ENCODE peak calls at places on chromosomes 11 and 22, in four cellular contexts. One of them, this sample, is unnamed.

GRCh38 chr11:58739725-58740430 is 8.1 kb upstream of the GLYAT start:
- DNase-seq in IMR-90: peak; percentile 32
- DNase-seq in K562: peak; percentile 46
- DNase-seq in GM12878: no peak
- DNase-seq in this sample: no peak

GRCh38 chr22:31544481-31545480 is 48.4 kb downstream of the SFI1 start:
- DNase-seq in GM12878: no peak
- DNase-seq in K562: no peak
- DNase-seq in IMR-90: peak; percentile 16
- DNase-seq in this sample: no peak

GRCh38 chr22:35334010-35334409 is 34.3 kb downstream of the TOM1 start:
- DNase-seq in GM12878: no peak
- DNase-seq in IMR-90: no peak
- DNase-seq in K562: no peak
- DNase-seq in this sample: no peak

GRCh38 chr11:16266021-16266420 is 90.3 kb downstream of the SOX6 start:
- DNase-seq in GM12878: no peak
- DNase-seq in IMR-90: no peak
- DNase-seq in K562: no peak
- DNase-seq in this sample: no peak

GRCh38 chr11:38990841-38991240 is 2392.8 kb upstream of the RAG2 start:
- DNase-seq in K562: no peak
- DNase-seq in GM12878: no peak
- DNase-seq in IMR-90: no peak
- DNase-seq in this sample: no peak

GRCh38 chr22:48902983-48903650 is 924.6 kb downstream of the BRD1 start:
- DNase-seq in K562: no peak
- DNase-seq in IMR-90: no peak
- DNase-seq in GM12878: no peak
- DNase-seq in this sample: no peak

GRCh38 chr11:118001494-118001971 is 15.3 kb downstream of the IL10RA start:
- DNase-seq in K562: no peak
- DNase-seq in IMR-90: no peak
- DNase-seq in GM12878: no peak
- DNase-seq in this sample: no peak

GRCh38 chr11:64378335-64378884 is 19.4 kb downstream of the RPS6KA4 start:
- DNase-seq in GM12878: no peak
- DNase-seq in K562: no peak
- DNase-seq in IMR-90: no peak
- DNase-seq in this sample: no peak

GRCh38 chr11:105632316-105632715 is 22.4 kb downstream of the GRIA4 start:
- DNase-seq in GM12878: no peak
- DNase-seq in K562: no peak
- DNase-seq in IMR-90: no peak
- DNase-seq in this sample: no peak

GRCh38 chr11:87258171-87258833 is 220.6 kb downstream of the TMEM135 start:
- DNase-seq in IMR-90: no peak
- DNase-seq in GM12878: no peak
- DNase-seq in K562: no peak
- DNase-seq in this sample: no peak

GRCh38 chr11:83681045-83681781 is 395.0 kb upstream of the CCDC90B start:
- DNase-seq in GM12878: no peak
- DNase-seq in K562: no peak
- DNase-seq in IMR-90: no peak
- DNase-seq in this sample: no peak

GRCh38 chr11:132987936-132988335 is 544.4 kb downstream of the OPCML start:
- DNase-seq in GM12878: no peak
- DNase-seq in K562: no peak
- DNase-seq in IMR-90: no peak
- DNase-seq in this sample: no peak

GRCh38 chr11:70164705-70165104 is 38.4 kb upstream of the FADD start:
- DNase-seq in K562: peak; percentile 25
- DNase-seq in GM12878: no peak
- DNase-seq in IMR-90: no peak
- DNase-seq in this sample: no peak

GRCh38 chr11:80937831-80938230 is 1497.0 kb upstream of the TENM4 start:
- DNase-seq in GM12878: no peak
- DNase-seq in K562: no peak
- DNase-seq in IMR-90: no peak
- DNase-seq in this sample: no peak

GRCh38 chr11:10809373-10810199 is 860 bp upstream of the EIF4G2 start:
- DNase-seq in K562: peak; percentile 37
- DNase-seq in IMR-90: peak; percentile 80
- DNase-seq in GM12878: no peak
- DNase-seq in this sample: peak; percentile 80

GRCh38 chr11:65410936-65411680 is 11.5 kb upstream of the NEAT1 start:
- DNase-seq in IMR-90: no peak
- DNase-seq in K562: no peak
- DNase-seq in GM12878: no peak
- DNase-seq in this sample: no peak

GRCh38 chr11:18774801-18775200 is 16.8 kb downstream of the PTPN5 start:
- DNase-seq in IMR-90: no peak
- DNase-seq in GM12878: no peak
- DNase-seq in K562: no peak
- DNase-seq in this sample: no peak

GRCh38 chr22:46600397-46600796 is 19.8 kb upstream of the GRAMD4 start:
- DNase-seq in K562: no peak
- DNase-seq in GM12878: no peak
- DNase-seq in IMR-90: no peak
- DNase-seq in this sample: no peak

GRCh38 chr11:9758676-9759518 is 95.0 kb downstream of the SWAP70 start:
- DNase-seq in IMR-90: peak; percentile 64
- DNase-seq in GM12878: no peak
- DNase-seq in K562: peak; percentile 65
- DNase-seq in this sample: peak; percentile 92

GRCh38 chr11:123065634-123066033 is 3.7 kb upstream of the HSPA8 start:
- DNase-seq in GM12878: no peak
- DNase-seq in K562: no peak
- DNase-seq in IMR-90: peak; percentile 82
- DNase-seq in this sample: no peak

GRCh38 chr22:39221999-39222686 is 22.6 kb downstream of the PDGFB start:
- DNase-seq in IMR-90: no peak
- DNase-seq in K562: no peak
- DNase-seq in GM12878: no peak
- DNase-seq in this sample: no peak

GRCh38 chr22:47168900-47169800 is 406.7 kb downstream of the TBC1D22A start:
- DNase-seq in K562: no peak
- DNase-seq in GM12878: no peak
- DNase-seq in IMR-90: peak; percentile 8
- DNase-seq in this sample: peak; percentile 11

GRCh38 chr22:37403267-37403960 is 23.9 kb downstream of the ELFN2 start:
- DNase-seq in IMR-90: no peak
- DNase-seq in K562: no peak
- DNase-seq in GM12878: no peak
- DNase-seq in this sample: no peak

GRCh38 chr11:5243845-5244180 is 5.8 kb downstream of the HBG1 start:
- DNase-seq in GM12878: no peak
- DNase-seq in IMR-90: no peak
- DNase-seq in K562: no peak
- DNase-seq in this sample: no peak

GRCh38 chr11:130894322-130895025 is 21.8 kb downstream of the SNX19 start:
- DNase-seq in K562: peak; percentile 62
- DNase-seq in IMR-90: peak; percentile 77
- DNase-seq in GM12878: peak; percentile 15
- DNase-seq in this sample: peak; percentile 90

GRCh38 chr11:889261-889660 is 21.3 kb downstream of the CHID1 start:
- DNase-seq in IMR-90: no peak
- DNase-seq in GM12878: no peak
- DNase-seq in K562: no peak
- DNase-seq in this sample: no peak

GRCh38 chr11:42762348-42762747 is 549.4 kb upstream of the API5 start:
- DNase-seq in GM12878: no peak
- DNase-seq in IMR-90: no peak
- DNase-seq in K562: no peak
- DNase-seq in this sample: no peak

GRCh38 chr11:131855320-131855719 is 484.9 kb downstream of the NTM start:
- DNase-seq in K562: no peak
- DNase-seq in IMR-90: no peak
- DNase-seq in GM12878: no peak
- DNase-seq in this sample: peak; percentile 80

GRCh38 chr22:29820941-29821789 is 16.9 kb downstream of the ASCC2 start:
- DNase-seq in K562: peak; percentile 69
- DNase-seq in GM12878: peak; percentile 82
- DNase-seq in IMR-90: peak; percentile 98
- DNase-seq in this sample: peak; percentile 84

GRCh38 chr11:64745523-64746328 is 1.8 kb upstream of the RASGRP2 start:
- DNase-seq in K562: peak; percentile 91
- DNase-seq in IMR-90: peak; percentile 22
- DNase-seq in GM12878: no peak
- DNase-seq in this sample: peak; percentile 64

GRCh38 chr11:85764796-85765195 is 46.1 kb downstream of the SYTL2 start:
- DNase-seq in K562: no peak
- DNase-seq in IMR-90: no peak
- DNase-seq in GM12878: no peak
- DNase-seq in this sample: no peak

GRCh38 chr11:85765835-85766234 is 45.1 kb downstream of the SYTL2 start:
- DNase-seq in K562: no peak
- DNase-seq in IMR-90: no peak
- DNase-seq in GM12878: no peak
- DNase-seq in this sample: no peak

GRCh38 chr11:85767277-85767676 is 43.7 kb downstream of the SYTL2 start:
- DNase-seq in K562: no peak
- DNase-seq in GM12878: no peak
- DNase-seq in IMR-90: no peak
- DNase-seq in this sample: no peak

GRCh38 chr11:85768473-85769146 is 42.3 kb downstream of the SYTL2 start:
- DNase-seq in GM12878: no peak
- DNase-seq in K562: no peak
- DNase-seq in IMR-90: no peak
- DNase-seq in this sample: no peak

DNA sequence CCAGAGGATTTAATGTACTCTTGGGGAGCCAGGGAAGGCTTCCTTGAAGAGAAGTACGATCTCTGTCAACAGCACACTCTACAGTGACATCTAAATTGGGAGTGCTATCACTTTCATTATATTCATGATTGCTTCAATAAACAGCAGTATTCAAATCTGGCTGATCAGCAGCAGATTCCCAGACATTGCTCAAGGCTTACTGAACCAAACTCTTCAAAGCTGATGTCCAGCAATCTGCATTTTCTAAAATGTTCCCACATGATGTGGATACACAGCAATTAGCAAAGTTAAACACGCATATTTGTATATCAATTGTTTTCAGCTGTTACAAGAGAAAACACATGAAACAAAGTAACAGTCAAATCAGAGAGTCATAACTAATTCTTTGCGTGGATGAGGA is 44.1 kb downstream of the SYTL2 start:
- DNase-seq in K562: no peak
- DNase-seq in IMR-90: peak; percentile 44
- DNase-seq in GM12878: no peak
- DNase-seq in this sample: no peak
- TF ChIP-seq FOS in K562: no peak
- TF ChIP-seq FOS in IMR-90: no peak
- TF ChIP-seq FOS in GM12878: no peak
- TF ChIP-seq FOS in this sample: no peak

DNA sequence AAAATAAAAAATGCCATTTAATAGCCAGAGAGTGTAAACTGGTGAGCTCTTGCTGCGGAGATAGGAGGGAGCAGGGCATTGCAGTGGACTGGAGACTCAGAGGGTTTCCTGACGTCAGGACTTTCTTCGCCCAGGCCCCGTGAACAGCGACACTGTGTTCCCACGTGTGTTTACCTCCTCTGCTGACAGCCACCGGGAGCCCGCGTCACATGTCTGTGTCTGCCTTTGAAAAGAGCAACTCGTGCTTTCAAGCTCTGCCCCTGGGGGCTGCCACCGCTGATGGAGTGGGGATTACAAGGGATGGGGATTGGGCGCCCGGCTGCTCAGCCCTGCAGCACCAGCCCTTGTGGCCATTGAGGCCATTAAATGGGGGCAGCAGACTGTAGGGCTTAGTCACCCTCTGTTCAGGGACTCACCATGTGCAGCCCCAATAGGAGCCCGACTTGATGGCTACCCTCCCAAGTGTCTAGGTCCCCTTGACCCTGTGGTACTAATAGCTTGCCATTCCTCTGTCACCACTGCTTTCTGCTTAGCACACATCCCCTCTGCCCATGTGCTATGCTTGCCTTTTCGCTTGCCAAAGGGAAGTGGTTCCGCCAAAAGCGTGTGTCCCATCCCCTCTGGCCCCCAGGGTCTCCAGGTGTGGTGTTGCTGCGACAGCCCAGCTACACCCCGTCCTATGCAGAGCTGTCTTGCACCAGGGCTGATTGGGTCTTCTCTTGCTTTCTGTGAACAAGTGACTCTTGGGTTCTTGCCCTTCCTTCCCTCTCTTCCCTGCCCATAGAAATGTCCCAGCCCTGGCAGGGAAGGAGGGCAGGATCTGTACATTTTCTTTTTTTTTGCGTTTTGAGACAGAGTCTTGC is 3.5 kb downstream of the TANGO2 start:
- DNase-seq in K562: no peak
- DNase-seq in IMR-90: no peak
- DNase-seq in GM12878: no peak
- DNase-seq in this sample: no peak
- TF ChIP-seq FOS in K562: no peak
- TF ChIP-seq FOS in IMR-90: no peak
- TF ChIP-seq FOS in GM12878: no peak
- TF ChIP-seq FOS in this sample: no peak

GRCh38 chr11:34348919-34349318 is 8.9 kb downstream of the ABTB2 start:
- DNase-seq in GM12878: no peak
- DNase-seq in K562: no peak
- DNase-seq in IMR-90: peak; percentile 33
- DNase-seq in this sample: no peak

GRCh38 chr11:34351051-34351450 is 6.8 kb downstream of the ABTB2 start:
- DNase-seq in K562: no peak
- DNase-seq in IMR-90: no peak
- DNase-seq in GM12878: no peak
- DNase-seq in this sample: no peak

GRCh38 chr11:34346551-34346950 is 11.3 kb downstream of the ABTB2 start:
- DNase-seq in GM12878: no peak
- DNase-seq in K562: no peak
- DNase-seq in IMR-90: no peak
- DNase-seq in this sample: no peak

GRCh38 chr11:34351687-34352469 is 5.9 kb downstream of the ABTB2 start:
- DNase-seq in IMR-90: no peak
- DNase-seq in K562: no peak
- DNase-seq in GM12878: peak; percentile 50
- DNase-seq in this sample: no peak

DNA sequence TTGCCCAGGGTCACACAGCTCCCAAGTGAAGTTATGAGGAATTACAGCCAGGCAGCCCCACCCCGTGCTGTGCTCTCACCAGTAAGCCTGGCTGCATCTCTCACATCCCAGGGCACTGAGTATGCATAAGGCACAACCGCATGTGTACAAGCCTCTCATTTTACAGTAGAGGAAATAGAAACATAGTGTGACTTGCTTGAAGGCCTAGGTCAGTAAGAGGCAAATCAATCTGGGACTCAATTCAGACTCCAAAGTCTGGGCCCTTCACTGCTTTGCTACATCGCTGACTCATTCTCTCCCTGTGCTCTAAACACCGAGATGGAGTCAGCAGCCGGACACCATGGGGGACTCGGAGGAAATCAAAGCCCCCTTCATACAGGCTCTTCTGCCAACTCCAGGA is 7.9 kb downstream of the ABTB2 start:
- DNase-seq in IMR-90: peak; percentile 24
- DNase-seq in K562: no peak
- DNase-seq in GM12878: no peak
- DNase-seq in this sample: no peak
- TF ChIP-seq FOS in IMR-90: no peak
- TF ChIP-seq FOS in K562: no peak
- TF ChIP-seq FOS in GM12878: no peak
- TF ChIP-seq FOS in this sample: no peak

GRCh38 chr11:77561257-77561656 is 28.5 kb upstream of the AQP11 start:
- DNase-seq in IMR-90: no peak
- DNase-seq in GM12878: no peak
- DNase-seq in K562: no peak
- DNase-seq in this sample: no peak
- TF ChIP-seq FOS in IMR-90: no peak
- TF ChIP-seq FOS in GM12878: no peak
- TF ChIP-seq FOS in K562: no peak
- TF ChIP-seq FOS in this sample: no peak

This sample was measured in endothelial cell of umbilical vein.